ENCODE peak calls at places on chromosomes 6 and 20, in five cellular contexts. One of them, this sample, is unnamed. For H3K9me3, the result is how much of the 10 kb centered on the place peaks cover.

GRCh38 chr6:19492631-19493030 is 344.5 kb upstream of the ID4 start:
- DNase-seq in IMR-90: no peak
- DNase-seq in H1: no peak
- DNase-seq in HepG2: no peak
- DNase-seq in A549: no peak
- DNase-seq in this sample: no peak

GRCh38 chr6:35343092-35343834 is 905 bp downstream of the PPARD start:
- DNase-seq in IMR-90: peak
- DNase-seq in H1: no peak
- DNase-seq in HepG2: no peak
- DNase-seq in A549: no peak
- DNase-seq in this sample: no peak

GRCh38 chr6:53496797-53497196 is 48.1 kb downstream of the GCLC start:
- DNase-seq in IMR-90: peak
- DNase-seq in H1: no peak
- DNase-seq in HepG2: no peak
- DNase-seq in A549: peak
- DNase-seq in this sample: no peak

GRCh38 chr6:21332077-21332476 is 261.5 kb upstream of the SOX4 start:
- DNase-seq in IMR-90: no peak
- DNase-seq in H1: no peak
- DNase-seq in HepG2: no peak
- DNase-seq in A549: no peak
- DNase-seq in this sample: no peak

GRCh38 chr20:61114776-61115175 is 137.3 kb upstream of the CDH4 start:
- DNase-seq in IMR-90: no peak
- DNase-seq in H1: no peak
- DNase-seq in HepG2: no peak
- DNase-seq in A549: no peak
- DNase-seq in this sample: no peak

GRCh38 chr20:11128131-11128831 is 454.5 kb upstream of the JAG1 start:
- DNase-seq in IMR-90: peak
- DNase-seq in H1: no peak
- DNase-seq in HepG2: no peak
- DNase-seq in A549: no peak
- DNase-seq in this sample: no peak

GRCh38 chr20:21682576-21682975 is 22.9 kb upstream of the PAX1 start:
- DNase-seq in IMR-90: no peak
- DNase-seq in H1: no peak
- DNase-seq in HepG2: no peak
- DNase-seq in A549: no peak
- DNase-seq in this sample: no peak

GRCh38 chr6:45606831-45607400 is 229.2 kb upstream of the SUPT3H start:
- DNase-seq in IMR-90: no peak
- DNase-seq in H1: no peak
- DNase-seq in HepG2: no peak
- DNase-seq in A549: no peak
- DNase-seq in this sample: no peak

GRCh38 chr20:18705490-18705889 is 108.1 kb upstream of the SCP2D1 start:
- DNase-seq in IMR-90: peak
- DNase-seq in H1: no peak
- DNase-seq in HepG2: no peak
- DNase-seq in A549: no peak
- DNase-seq in this sample: no peak

GRCh38 chr20:38625896-38626295 is 24.3 kb downstream of the ARHGAP40 start:
- DNase-seq in IMR-90: no peak
- DNase-seq in H1: no peak
- DNase-seq in HepG2: no peak
- DNase-seq in A549: no peak
- DNase-seq in this sample: no peak

DNA sequence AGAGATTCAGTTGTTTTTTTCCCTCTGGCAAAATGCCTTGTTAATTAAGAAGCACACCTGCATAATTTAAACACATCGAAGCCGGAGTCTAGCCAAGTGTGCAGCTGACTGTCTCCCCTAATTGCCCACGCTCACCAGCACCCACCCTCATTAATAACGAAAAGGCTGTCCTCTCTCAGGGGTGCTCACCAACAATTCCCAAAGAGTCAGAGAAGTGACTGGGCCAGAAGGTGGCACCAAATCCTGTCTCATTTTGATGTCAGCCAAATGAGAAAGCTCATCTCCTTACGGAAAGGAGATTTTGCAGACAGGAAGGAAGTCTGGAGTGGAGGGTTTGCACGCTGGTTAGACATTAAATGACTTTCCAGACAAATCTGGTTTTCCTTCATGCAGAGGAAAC is 60.7 kb upstream of the MC3R start:
- DNase-seq in IMR-90: no peak
- DNase-seq in H1: no peak
- DNase-seq in HepG2: peak
- DNase-seq in A549: no peak
- DNase-seq in this sample: no peak
- H3K9me3 ChIP-seq in IMR-90: under half
- H3K9me3 ChIP-seq in H1: under half
- H3K9me3 ChIP-seq in HepG2: under half
- H3K9me3 ChIP-seq in A549: under half
- H3K9me3 ChIP-seq in this sample: under half

GRCh38 chr6:105192707-105193465 is 13.1 kb upstream of the POPDC3 start:
- DNase-seq in IMR-90: peak
- DNase-seq in H1: no peak
- DNase-seq in HepG2: no peak
- DNase-seq in A549: no peak
- DNase-seq in this sample: no peak
- TF ChIP-seq CEBPB in IMR-90: no peak
- TF ChIP-seq CEBPB in H1: no peak
- TF ChIP-seq CEBPB in HepG2: no peak
- TF ChIP-seq CEBPB in A549: no peak
- TF ChIP-seq CEBPB in this sample: no peak

GRCh38 chr20:53865905-53866786 is 204.2 kb downstream of the BCAS1 start:
- DNase-seq in IMR-90: peak
- DNase-seq in H1: no peak
- DNase-seq in HepG2: peak
- DNase-seq in A549: peak
- DNase-seq in this sample: no peak
- H3K9me3 ChIP-seq in IMR-90: under half
- H3K9me3 ChIP-seq in H1: under half
- H3K9me3 ChIP-seq in HepG2: under half
- H3K9me3 ChIP-seq in A549: under half
- H3K9me3 ChIP-seq in this sample: under half

GRCh38 chr6:163001341-163001740 is 273.6 kb downstream of the PACRG start:
- DNase-seq in IMR-90: no peak
- DNase-seq in H1: no peak
- DNase-seq in HepG2: no peak
- DNase-seq in A549: no peak
- DNase-seq in this sample: no peak
- TF ChIP-seq CEBPB in IMR-90: no peak
- TF ChIP-seq CEBPB in H1: no peak
- TF ChIP-seq CEBPB in HepG2: no peak
- TF ChIP-seq CEBPB in A549: no peak
- TF ChIP-seq CEBPB in this sample: no peak

This sample was measured in HCT116.